ENCODE peak calls at places on chromosome 7, in six cellular contexts. X is hepatocyte, Q is right cardiac atrium, V is GM23248, A is transverse colon, D is neuronal stem cell. Z is an unnamed sample.

GRCh38 chr7:158383665-158384064 is 204.0 kb downstream of the PTPRN2 start:
- DNase-seq in X (no peak), Q (no peak), V (no peak), A (no peak), D (no peak), Z (no peak)

GRCh38 chr7:66233638-66234037 is 28.5 kb downstream of the TPST1 start:
- DNase-seq in X (no peak), Q (no peak), V (no peak), A (no peak), D (no peak), Z (no peak)

GRCh38 chr7:28705350-28705749 is 252.8 kb downstream of the TRIL start:
- DNase-seq in X (peak; percentile 25), Q (no peak), V (no peak), A (no peak), D (no peak), Z (no peak)

GRCh38 chr7:19117081-19117869 is at the start of gene TWIST1:
- DNase-seq in X (peak; percentile 88), Q (peak; percentile 78), V (peak; percentile 98), A (no peak), D (peak; percentile 57), Z (peak; percentile 73)

GRCh38 chr7:45368129-45368807 is 205.9 kb upstream of the ADCY1 start:
- DNase-seq in X (no peak), Q (no peak), V (no peak), A (no peak), D (no peak), Z (no peak)

GRCh38 chr7:27897001-27897400 is 157.0 kb downstream of the TAX1BP1 start:
- DNase-seq in X (no peak), Q (no peak), V (no peak), A (no peak), D (no peak), Z (no peak)

GRCh38 chr7:84975586-84976185 is 211.2 kb downstream of the SEMA3D start:
- DNase-seq in X (no peak), Q (no peak), V (peak; percentile 63), A (no peak), D (no peak), Z (no peak)

GRCh38 chr7:34096135-34096775 is 190.9 kb downstream of the BMPER start:
- DNase-seq in X (peak; percentile 15), Q (peak; percentile 87), V (peak; percentile 94), A (peak; percentile 30), D (no peak), Z (no peak)

GRCh38 chr7:150448789-150449147 is 1.7 kb upstream of the GIMAP8 start:
- DNase-seq in X (peak; percentile 84), Q (peak; percentile 74), V (peak; percentile 74), A (peak; percentile 85), D (peak; percentile 54), Z (peak; percentile 67)
- H3K4me1 ChIP-seq in X (no peaks in the 10 kb centered on the region), Q (peaks cover 5% of the 10 kb centered on the region), V (no peaks in the 10 kb centered on the region), A (peaks cover 9% of the 10 kb centered on the region), D (peaks cover 4% of the 10 kb centered on the region), Z (peaks cover 5% of the 10 kb centered on the region)

GRCh38 chr7:22728416-22729029 is 1.5 kb downstream of the IL6 start:
- DNase-seq in X (peak; percentile 56), Q (no peak), V (peak; percentile 81), A (no peak), D (no peak), Z (peak; percentile 48)
- H3K4me3 ChIP-seq in X (no peak overlapping the region), Q (peak overlapping the region; percentile 18), V (peak overlapping the region; percentile 78), A (no peak overlapping the region), D (no peak overlapping the region), Z (no peak overlapping the region)

DNA sequence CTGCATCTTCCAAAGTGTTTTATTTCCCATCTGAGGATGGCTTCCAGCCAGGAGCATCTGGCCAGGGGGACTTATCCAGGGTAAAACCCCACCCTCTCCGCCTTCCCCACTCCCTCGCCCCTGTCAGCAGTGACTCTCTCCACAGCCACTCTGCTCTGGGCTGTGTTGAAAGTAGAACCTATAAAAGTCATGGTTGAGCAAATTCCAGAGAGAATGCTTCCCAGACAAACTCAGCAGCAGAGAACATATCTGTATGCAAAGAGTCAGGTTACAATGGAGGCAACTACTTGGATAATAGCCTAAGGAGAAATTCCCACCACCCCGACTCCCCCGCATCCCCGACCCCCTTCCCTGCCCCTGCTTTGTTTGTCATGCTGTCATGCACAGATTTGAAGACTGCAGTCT is 110.9 kb upstream of the ANLN start:
- DNase-seq in X (peak; percentile 85), Q (no peak), V (peak; percentile 67), A (no peak), D (no peak), Z (peak; percentile 79)
- H3K4me1 ChIP-seq in X (peaks cover 55% of the 10 kb centered on the region), Q (peaks cover 8% of the 10 kb centered on the region), V (peaks cover 26% of the 10 kb centered on the region), A (peaks cover 42% of the 10 kb centered on the region), D (peaks cover 24% of the 10 kb centered on the region), Z (peaks cover 33% of the 10 kb centered on the region)

GRCh38 chr7:133702903-133703302 is 424.2 kb upstream of the LRGUK start:
- DNase-seq in X (no peak), Q (no peak), V (peak; percentile 14), A (no peak), D (no peak), Z (no peak)
- H3K4me3 ChIP-seq in X (no peak overlapping the region), Q (no peak overlapping the region), V (no peak overlapping the region), A (no peak overlapping the region), D (no peak overlapping the region), Z (no peak overlapping the region)

GRCh38 chr7:17307033-17307432 is 8.6 kb downstream of the AHR start:
- DNase-seq in X (no peak), Q (no peak), V (peak; percentile 60), A (no peak), D (no peak), Z (no peak)
- H3K4me1 ChIP-seq in X (peaks cover 28% of the 10 kb centered on the region), Q (peaks cover 7% of the 10 kb centered on the region), V (peaks cover 84% of the 10 kb centered on the region), A (peaks cover 20% of the 10 kb centered on the region), D (no peaks in the 10 kb centered on the region), Z (no peaks in the 10 kb centered on the region)

GRCh38 chr7:35754741-35755140 is 46.1 kb upstream of the SEPTIN7 start:
- DNase-seq in X (no peak), Q (no peak), V (peak; percentile 6), A (no peak), D (no peak), Z (no peak)
- H3K4me3 ChIP-seq in X (no peak overlapping the region), Q (no peak overlapping the region), V (no peak overlapping the region), A (no peak overlapping the region), D (no peak overlapping the region), Z (no peak overlapping the region)

DNA sequence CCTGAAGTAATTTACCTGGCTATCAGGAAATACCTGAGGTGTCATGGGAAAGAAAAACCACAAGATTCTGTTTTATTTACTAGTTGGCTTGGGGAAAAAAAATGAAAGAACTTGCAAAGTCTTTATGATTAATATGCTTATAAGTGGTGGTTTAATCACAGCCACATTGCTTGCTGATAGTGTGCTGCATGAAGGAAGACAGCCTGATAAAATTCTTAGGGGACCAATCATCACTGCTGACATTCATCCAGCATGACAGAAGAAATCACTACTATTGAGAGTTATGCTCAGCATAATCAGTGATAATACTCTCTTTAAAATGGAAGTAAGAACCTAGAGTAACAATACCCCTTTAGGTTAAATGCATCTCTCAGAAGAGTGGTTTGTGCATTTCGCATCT is 150.2 kb upstream of the LRRN3 start:
- DNase-seq in X (no peak), Q (no peak), V (no peak), A (no peak), D (no peak), Z (no peak)
- H3K4me1 ChIP-seq in X (peaks cover 5% of the 10 kb centered on the region), Q (no peaks in the 10 kb centered on the region), V (peaks cover 11% of the 10 kb centered on the region), A (no peaks in the 10 kb centered on the region), D (peaks cover 3% of the 10 kb centered on the region), Z (no peaks in the 10 kb centered on the region)